ENCODE peak calls at places on chromosomes 12 and 14, in seven cellular contexts. W is stimulated activated CD4-positive, alpha-beta T cell treated with anti-CD3 and anti-CD28 coated beads, Interleukin-1b, Interleukin-23, amount 100 ng/mL, for 48 hours; V is astrocyte of the cerebellum; A is activated naive CD8-positive, alpha-beta T cell treated with anti-CD3 and anti-CD28 coated beads, Interleukin-2, amount 50 U/mL, for 24 hours; C is activated CD4-positive, alpha-beta T cell treated with anti-CD3 and anti-CD28 coated beads, Interleukin-2, amount 10 ng/mL, durations not matched to agents 7 days and 5 days; T is left colon; N is caudate nucleus. J is an unnamed sample.

GRCh38 chr12:553216-554000 is 93.7 kb downstream of the B4GALNT3 start:
- DNase-seq in W (no peak), V (no peak), A (no peak), C (peak; percentile 66), T (no peak), N (no peak), J (no peak)

GRCh38 chr12:69042970-69043369 is 110.0 kb upstream of the CPM start:
- DNase-seq in W (no peak), V (no peak), A (no peak), C (no peak), T (no peak), N (no peak), J (no peak)

GRCh38 chr12:127120851-127121250 is 1146.1 kb upstream of the TMEM132C start:
- DNase-seq in W (no peak), V (no peak), A (no peak), C (no peak), T (no peak), N (no peak), J (no peak)

GRCh38 chr12:130863298-130863697 is 8.6 kb upstream of the RAN start:
- DNase-seq in W (no peak), V (no peak), A (no peak), C (no peak), T (no peak), N (no peak), J (no peak)

GRCh38 chr14:36835145-36835544 is 173.5 kb downstream of the PAX9 start:
- DNase-seq in W (no peak), V (no peak), A (no peak), C (no peak), T (no peak), N (no peak), J (no peak)

GRCh38 chr14:55781046-55781445 is 201.0 kb downstream of the KTN1 start:
- DNase-seq in W (no peak), V (no peak), A (no peak), C (no peak), T (no peak), N (no peak), J (no peak)

GRCh38 chr14:88565427-88565826 is 2.6 kb downstream of the ZC3H14 start:
- DNase-seq in W (no peak), V (no peak), A (no peak), C (no peak), T (no peak), N (no peak), J (no peak)

GRCh38 chr12:68037616-68038255 is 48.5 kb downstream of the IFNG-AS1 start:
- DNase-seq in W (no peak), V (no peak), A (no peak), C (no peak), T (no peak), N (no peak), J (no peak)

GRCh38 chr12:6266431-6267006 is 44.0 kb upstream of the PLEKHG6 start:
- DNase-seq in W (no peak), V (no peak), A (no peak), C (no peak), T (no peak), N (no peak), J (no peak)

GRCh38 chr12:57127101-57127709 is 1.1 kb upstream of the LRP1 start:
- DNase-seq in W (peak; percentile 36), V (no peak), A (peak; percentile 53), C (peak; percentile 41), T (peak; percentile 89), N (no peak), J (no peak)

GRCh38 chr12:6956332-6956727 is 5.2 kb downstream of the PTPN6 start:
- DNase-seq in W (no peak), V (no peak), A (peak; percentile 62), C (no peak), T (no peak), N (no peak), J (no peak)

GRCh38 chr12:123266679-123267277 is 4.9 kb downstream of the CDK2AP1 start:
- DNase-seq in W (no peak), V (no peak), A (no peak), C (no peak), T (no peak), N (no peak), J (no peak)

GRCh38 chr12:119014368-119014767 is 33.0 kb downstream of the SRRM4 start:
- DNase-seq in W (no peak), V (no peak), A (no peak), C (no peak), T (no peak), N (no peak), J (no peak)

GRCh38 chr14:104805941-104806624 is 5.2 kb downstream of the ZBTB42 start:
- DNase-seq in W (no peak), V (no peak), A (no peak), C (no peak), T (no peak), N (no peak), J (no peak)

GRCh38 chr12:14577344-14577743 is 9.7 kb upstream of the PLBD1 start:
- DNase-seq in W (no peak), V (peak; percentile 6), A (no peak), C (peak; percentile 29), T (no peak), N (no peak), J (peak; percentile 2)

GRCh38 chr12:29783773-29784666 is at the start of gene TMTC1:
- DNase-seq in W (no peak), V (no peak), A (no peak), C (no peak), T (peak; percentile 38), N (peak; percentile 40), J (no peak)

GRCh38 chr12:106081606-106082005 is 57.1 kb downstream of the NUAK1 start:
- DNase-seq in W (no peak), V (no peak), A (no peak), C (no peak), T (no peak), N (no peak), J (no peak)

GRCh38 chr14:103905861-103906456 is 22.3 kb upstream of the TDRD9 start:
- DNase-seq in W (no peak), V (no peak), A (peak; percentile 29), C (peak; percentile 33), T (no peak), N (no peak), J (peak; percentile 32)

J was measured in Kasumi-1.